ENCODE peak calls at places on chromosome 20, in eight cellular contexts. L is OCI-LY7; R is CD4-positive, CD25-positive, alpha-beta regulatory T cell; S is right lobe of liver; T is transverse colon; C is K562; K is pancreas; J is thyroid gland. E is an unnamed sample.

GRCh38 chr20:9119776-9120175 is 50.9 kb downstream of the PLCB4 start:
- DNase-seq in L (no peak), R (no peak), S (no peak), T (no peak), C (no peak), K (no peak), J (no peak), E (peak; percentile 15)

GRCh38 chr20:51402201-51402600 is 140.3 kb downstream of the NFATC2 start:
- DNase-seq in L (peak; percentile 59), R (peak; percentile 71), S (no peak), T (peak; percentile 40), C (no peak), K (no peak), J (no peak), E (no peak)

GRCh38 chr20:32743237-32744112 is at the start of gene COMMD7:
- DNase-seq in L (peak; percentile 86), R (peak; percentile 86), S (peak; percentile 70), T (peak; percentile 70), C (peak; percentile 75), K (peak; percentile 61), J (peak; percentile 74), E (no peak)

GRCh38 chr20:61587036-61587435 is 335.0 kb downstream of the CDH4 start:
- DNase-seq in L (no peak), R (no peak), S (peak; percentile 25), T (no peak), C (no peak), K (no peak), J (no peak), E (no peak)

GRCh38 chr20:16295534-16295933 is 277.7 kb downstream of the KIF16B start:
- DNase-seq in L (no peak), R (no peak), S (no peak), T (no peak), C (no peak), K (no peak), J (no peak), E (no peak)

GRCh38 chr20:45965169-45966002 is 6.6 kb downstream of the ZNF335 start:
- DNase-seq in L (no peak), R (no peak), S (peak; percentile 32), T (no peak), C (no peak), K (no peak), J (no peak), E (no peak)

GRCh38 chr20:39983655-39984054 is 705.4 kb downstream of the MAFB start:
- DNase-seq in L (no peak), R (no peak), S (no peak), T (no peak), C (no peak), K (no peak), J (no peak), E (no peak)

GRCh38 chr20:4476903-4477302 is 244.8 kb upstream of the PRND start:
- DNase-seq in L (no peak), R (no peak), S (no peak), T (no peak), C (no peak), K (no peak), J (peak; percentile 22), E (no peak)

GRCh38 chr20:1324598-1325172 is 4.3 kb downstream of the SDCBP2 start:
- DNase-seq in L (no peak), R (no peak), S (no peak), T (no peak), C (no peak), K (peak; percentile 12), J (peak; percentile 8), E (no peak)

GRCh38 chr20:41028359-41029149 is at the start of gene TOP1:
- DNase-seq in L (peak; percentile 100), R (peak; percentile 100), S (peak; percentile 100), T (peak; percentile 100), C (peak; percentile 99), K (peak; percentile 99), J (peak; percentile 100), E (peak; percentile 100)

GRCh38 chr20:41031243-41031619 is 2.6 kb downstream of the TOP1 start:
- DNase-seq in L (no peak), R (no peak), S (no peak), T (no peak), C (no peak), K (no peak), J (no peak), E (no peak)

GRCh38 chr20:41032243-41032642 is 3.6 kb downstream of the TOP1 start:
- DNase-seq in L (no peak), R (no peak), S (no peak), T (no peak), C (no peak), K (no peak), J (no peak), E (no peak)

GRCh38 chr20:41029150-41029872 is 689 bp downstream of the TOP1 start:
- DNase-seq in L (no peak), R (peak; percentile 42), S (peak; percentile 69), T (peak; percentile 32), C (peak; percentile 54), K (peak; percentile 43), J (peak; percentile 29), E (peak; percentile 35)

GRCh38 chr20:41030536-41031242 is 2.1 kb downstream of the TOP1 start:
- DNase-seq in L (no peak), R (no peak), S (no peak), T (no peak), C (no peak), K (no peak), J (no peak), E (no peak)
- H3K4me3 ChIP-seq in L (peak overlapping the region; percentile 88), R (peak overlapping the region; percentile 94), S (peak overlapping the region; percentile 94), T (peak overlapping the region; percentile 97), C (peak overlapping the region; percentile 90), K (peak overlapping the region; percentile 84), J (peak overlapping the region; percentile 86), E (peak overlapping the region; percentile 88)

GRCh38 chr20:37988555-37988954 is 44.7 kb downstream of the TTI1 start:
- DNase-seq in L (no peak), R (no peak), S (no peak), T (no peak), C (no peak), K (no peak), J (no peak), E (no peak)
- H3K4me1 ChIP-seq in L (peaks cover 19% of the 10 kb centered on the region), R (no peaks in the 10 kb centered on the region), S (no peaks in the 10 kb centered on the region), T (peaks cover 38% of the 10 kb centered on the region), C (peaks cover 10% of the 10 kb centered on the region), K (no peaks in the 10 kb centered on the region), J (peaks cover 95% of the 10 kb centered on the region), E (peaks cover 22% of the 10 kb centered on the region)

GRCh38 chr20:63709149-63709527 is 1.3 kb downstream of the ZGPAT start:
- DNase-seq in L (no peak), R (no peak), S (no peak), T (no peak), C (no peak), K (peak; percentile 18), J (no peak), E (no peak)
- H3K4me3 ChIP-seq in L (peak overlapping the region; percentile 97), R (no peak overlapping the region), S (no peak overlapping the region), T (peak overlapping the region; percentile 99), C (peak overlapping the region; percentile 100), K (no peak overlapping the region), J (no peak overlapping the region), E (peak overlapping the region; percentile 78)

GRCh38 chr20:31716351-31716750 is 6.3 kb downstream of the BCL2L1 start:
- DNase-seq in L (no peak), R (no peak), S (no peak), T (no peak), C (no peak), K (no peak), J (no peak), E (no peak)
- H3K4me1 ChIP-seq in L (peaks cover 84% of the 10 kb centered on the region), R (peaks cover 93% of the 10 kb centered on the region), S (no peaks in the 10 kb centered on the region), T (peaks cover 80% of the 10 kb centered on the region), C (peaks cover 62% of the 10 kb centered on the region), K (peaks cover 64% of the 10 kb centered on the region), J (peaks cover 85% of the 10 kb centered on the region), E (peaks cover 51% of the 10 kb centered on the region)

DNA sequence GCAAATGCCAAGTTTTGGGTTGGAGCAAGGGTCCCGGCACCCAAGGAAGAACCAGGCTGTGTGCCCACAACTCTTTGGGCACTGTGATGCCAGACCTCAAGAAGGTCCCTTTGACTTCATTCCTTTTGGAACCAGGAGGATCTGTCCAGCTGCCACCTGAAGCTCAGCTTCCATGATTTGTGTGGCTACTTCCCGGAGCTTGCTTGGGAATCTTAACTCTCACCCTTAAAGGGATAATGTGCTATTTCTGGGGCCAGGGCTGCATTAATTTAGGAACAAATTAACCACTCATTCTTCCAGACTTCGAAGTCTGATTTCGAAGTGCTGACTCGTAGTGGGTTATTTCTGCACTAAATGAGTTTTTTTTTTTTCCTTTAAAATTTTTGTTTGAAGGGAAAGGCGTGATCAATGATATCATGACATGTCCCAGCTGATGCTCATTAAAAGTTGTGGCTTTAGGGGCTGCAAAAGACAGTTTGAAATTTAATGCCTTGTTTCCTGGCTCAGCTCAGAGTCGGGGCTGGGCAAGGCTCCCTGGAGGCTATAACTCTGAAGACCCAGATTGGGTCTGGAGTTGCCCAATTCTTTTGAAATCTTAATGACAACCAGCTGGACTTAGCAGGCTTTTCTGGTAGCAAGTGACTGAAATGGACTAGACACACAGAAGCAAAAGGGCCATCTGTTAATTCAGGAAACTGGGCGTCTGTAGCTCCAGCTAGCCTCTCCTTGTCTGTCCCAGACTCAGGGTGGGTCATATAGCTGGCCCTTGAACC is 23.9 kb upstream of the PHACTR3 start:
- DNase-seq in L (no peak), R (no peak), S (no peak), T (no peak), C (no peak), K (no peak), J (no peak), E (no peak)
- H3K4me3 ChIP-seq in L (no peak overlapping the region), R (no peak overlapping the region), S (no peak overlapping the region), T (no peak overlapping the region), C (no peak overlapping the region), K (no peak overlapping the region), J (no peak overlapping the region), E (no peak overlapping the region)

E was measured in HAP-1.